ENCODE peak calls at places on chromosomes 5 and 9, in seven cellular contexts. One of them, this sample, is unnamed.

GRCh38 chr9:132869266-132869665 is 8.8 kb downstream of the AK8 start:
- DNase-seq in mesendoderm: no peak
- DNase-seq in IMR-90: no peak
- DNase-seq in H1: no peak
- DNase-seq in mesenchymal stem cell: no peak
- DNase-seq in H9: no peak
- DNase-seq in neuronal stem cell: no peak
- DNase-seq in this sample: no peak

GRCh38 chr9:114883709-114884108 is 46.7 kb downstream of the TNFSF8 start:
- DNase-seq in mesenchymal stem cell: no peak
- DNase-seq in H9: no peak
- DNase-seq in neuronal stem cell: no peak
- DNase-seq in H1: no peak
- DNase-seq in mesendoderm: no peak
- DNase-seq in IMR-90: no peak
- DNase-seq in this sample: no peak

GRCh38 chr9:14238518-14238917 is 75.4 kb downstream of the NFIB start:
- DNase-seq in IMR-90: peak
- DNase-seq in mesenchymal stem cell: peak
- DNase-seq in H9: peak
- DNase-seq in H1: no peak
- DNase-seq in mesendoderm: peak
- DNase-seq in neuronal stem cell: peak
- DNase-seq in this sample: peak

GRCh38 chr5:172798422-172799215 is 27.6 kb upstream of the DUSP1 start:
- DNase-seq in H1: no peak
- DNase-seq in neuronal stem cell: no peak
- DNase-seq in mesendoderm: no peak
- DNase-seq in mesenchymal stem cell: peak
- DNase-seq in IMR-90: peak
- DNase-seq in H9: no peak
- DNase-seq in this sample: no peak

GRCh38 chr5:133145436-133146143 is 93.8 kb downstream of the HSPA4 start:
- DNase-seq in H9: no peak
- DNase-seq in neuronal stem cell: no peak
- DNase-seq in mesenchymal stem cell: no peak
- DNase-seq in mesendoderm: no peak
- DNase-seq in IMR-90: no peak
- DNase-seq in H1: no peak
- DNase-seq in this sample: no peak

GRCh38 chr5:96565843-96566242 is 96.3 kb upstream of the CAST start:
- DNase-seq in mesendoderm: peak
- DNase-seq in H1: no peak
- DNase-seq in H9: no peak
- DNase-seq in IMR-90: peak
- DNase-seq in neuronal stem cell: no peak
- DNase-seq in mesenchymal stem cell: peak
- DNase-seq in this sample: no peak

GRCh38 chr5:777756-778161 is 6.8 kb downstream of the ZDHHC11B start:
- DNase-seq in mesenchymal stem cell: no peak
- DNase-seq in IMR-90: no peak
- DNase-seq in H1: no peak
- DNase-seq in mesendoderm: no peak
- DNase-seq in H9: peak
- DNase-seq in neuronal stem cell: no peak
- DNase-seq in this sample: no peak

GRCh38 chr5:39765381-39765780 is 340.6 kb upstream of the DAB2 start:
- DNase-seq in IMR-90: peak
- DNase-seq in mesenchymal stem cell: peak
- DNase-seq in neuronal stem cell: no peak
- DNase-seq in H9: no peak
- DNase-seq in mesendoderm: no peak
- DNase-seq in H1: no peak
- DNase-seq in this sample: no peak

GRCh38 chr5:17302590-17302989 is 85.2 kb downstream of the BASP1 start:
- DNase-seq in H1: no peak
- DNase-seq in IMR-90: no peak
- DNase-seq in neuronal stem cell: no peak
- DNase-seq in mesenchymal stem cell: peak
- DNase-seq in H9: no peak
- DNase-seq in mesendoderm: no peak
- DNase-seq in this sample: peak

GRCh38 chr9:95477441-95477840 is 39.3 kb downstream of the PTCH1 start:
- DNase-seq in H9: no peak
- DNase-seq in mesenchymal stem cell: no peak
- DNase-seq in H1: no peak
- DNase-seq in mesendoderm: no peak
- DNase-seq in neuronal stem cell: no peak
- DNase-seq in IMR-90: no peak
- DNase-seq in this sample: no peak

GRCh38 chr9:19922476-19923118 is 133.8 kb upstream of the SLC24A2 start:
- DNase-seq in H9: peak
- DNase-seq in neuronal stem cell: peak
- DNase-seq in H1: peak
- DNase-seq in mesendoderm: peak
- DNase-seq in IMR-90: peak
- DNase-seq in mesenchymal stem cell: peak
- DNase-seq in this sample: peak

GRCh38 chr5:157215826-157216167 is 35.2 kb downstream of the ITK start:
- DNase-seq in mesenchymal stem cell: no peak
- DNase-seq in neuronal stem cell: no peak
- DNase-seq in IMR-90: no peak
- DNase-seq in H1: no peak
- DNase-seq in mesendoderm: peak
- DNase-seq in H9: no peak
- DNase-seq in this sample: no peak

GRCh38 chr9:137569609-137570203 is 9.0 kb downstream of the DPH7 start:
- DNase-seq in H1: no peak
- DNase-seq in mesenchymal stem cell: no peak
- DNase-seq in H9: no peak
- DNase-seq in IMR-90: no peak
- DNase-seq in mesendoderm: no peak
- DNase-seq in neuronal stem cell: no peak
- DNase-seq in this sample: no peak

GRCh38 chr5:116035123-116035522 is 2.9 kb downstream of the ARL14EPL start:
- DNase-seq in mesendoderm: no peak
- DNase-seq in neuronal stem cell: no peak
- DNase-seq in H9: no peak
- DNase-seq in mesenchymal stem cell: no peak
- DNase-seq in IMR-90: no peak
- DNase-seq in H1: no peak
- DNase-seq in this sample: no peak

GRCh38 chr5:139709587-139710369 is 61.6 kb downstream of the CXXC5 start:
- DNase-seq in neuronal stem cell: peak
- DNase-seq in mesendoderm: peak
- DNase-seq in H1: no peak
- DNase-seq in IMR-90: no peak
- DNase-seq in H9: peak
- DNase-seq in mesenchymal stem cell: peak
- DNase-seq in this sample: no peak

GRCh38 chr5:84487963-84488362 is 103.3 kb upstream of the EDIL3 start:
- DNase-seq in mesendoderm: no peak
- DNase-seq in neuronal stem cell: no peak
- DNase-seq in H9: no peak
- DNase-seq in H1: no peak
- DNase-seq in mesenchymal stem cell: peak
- DNase-seq in IMR-90: peak
- DNase-seq in this sample: peak

DNA sequence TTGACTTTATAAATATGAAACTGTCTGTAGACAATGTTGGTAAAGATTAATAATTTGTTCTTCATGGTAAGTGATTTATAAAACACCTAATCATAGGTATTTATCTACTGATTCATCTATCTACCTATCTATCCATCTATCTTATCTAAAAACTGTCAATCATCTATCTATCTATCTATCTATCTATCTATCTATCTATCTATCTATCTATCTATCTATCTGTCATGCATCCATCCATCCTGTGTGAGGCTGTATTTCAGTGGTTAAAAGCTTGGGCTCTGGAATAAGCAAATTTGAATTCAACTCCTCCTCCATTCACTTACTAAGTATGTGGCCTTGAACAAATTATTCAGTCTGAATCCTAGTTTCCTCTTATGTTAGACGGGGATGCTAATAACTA is 161.9 kb upstream of the GNA14 start:
- DNase-seq in H1: no peak
- DNase-seq in IMR-90: no peak
- DNase-seq in mesendoderm: no peak
- DNase-seq in H9: no peak
- DNase-seq in neuronal stem cell: no peak
- DNase-seq in mesenchymal stem cell: no peak
- DNase-seq in this sample: no peak
- H3K23ac ChIP-seq in H1: no peak
- H3K23ac ChIP-seq in IMR-90: no peak
- H3K23ac ChIP-seq in mesendoderm: no peak
- H3K23ac ChIP-seq in H9: no peak
- H3K23ac ChIP-seq in neuronal stem cell: no peak
- H3K23ac ChIP-seq in mesenchymal stem cell: no peak
- H3K23ac ChIP-seq in this sample: no peak

DNA sequence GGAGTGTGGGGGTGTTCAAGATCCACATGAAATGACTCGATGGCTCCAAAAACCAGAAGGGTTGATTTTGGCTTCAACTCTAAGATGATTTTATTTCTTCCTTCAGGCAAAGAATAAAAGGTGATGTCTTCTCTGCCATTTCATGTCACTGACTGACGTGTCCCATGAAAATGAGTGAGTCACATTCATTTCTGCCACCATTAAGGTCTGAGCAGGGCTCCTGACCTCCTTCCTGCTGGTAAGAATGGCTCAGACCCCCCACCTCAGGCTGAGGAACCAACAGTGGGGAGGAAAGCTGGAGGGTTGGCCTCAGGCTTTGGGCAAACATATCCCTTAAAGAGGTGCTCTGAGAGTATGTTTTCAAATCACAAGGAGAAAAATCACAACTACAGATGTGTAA is 53.9 kb upstream of the ZNF354A start:
- DNase-seq in neuronal stem cell: no peak
- DNase-seq in mesendoderm: no peak
- DNase-seq in H9: no peak
- DNase-seq in mesenchymal stem cell: no peak
- DNase-seq in H1: no peak
- DNase-seq in IMR-90: no peak
- DNase-seq in this sample: no peak
- H3K4ac ChIP-seq in neuronal stem cell: no peak
- H3K4ac ChIP-seq in mesendoderm: no peak
- H3K4ac ChIP-seq in H9: no peak
- H3K4ac ChIP-seq in mesenchymal stem cell: no peak
- H3K4ac ChIP-seq in H1: no peak
- H3K4ac ChIP-seq in IMR-90: no peak
- H3K4ac ChIP-seq in this sample: no peak

DNA sequence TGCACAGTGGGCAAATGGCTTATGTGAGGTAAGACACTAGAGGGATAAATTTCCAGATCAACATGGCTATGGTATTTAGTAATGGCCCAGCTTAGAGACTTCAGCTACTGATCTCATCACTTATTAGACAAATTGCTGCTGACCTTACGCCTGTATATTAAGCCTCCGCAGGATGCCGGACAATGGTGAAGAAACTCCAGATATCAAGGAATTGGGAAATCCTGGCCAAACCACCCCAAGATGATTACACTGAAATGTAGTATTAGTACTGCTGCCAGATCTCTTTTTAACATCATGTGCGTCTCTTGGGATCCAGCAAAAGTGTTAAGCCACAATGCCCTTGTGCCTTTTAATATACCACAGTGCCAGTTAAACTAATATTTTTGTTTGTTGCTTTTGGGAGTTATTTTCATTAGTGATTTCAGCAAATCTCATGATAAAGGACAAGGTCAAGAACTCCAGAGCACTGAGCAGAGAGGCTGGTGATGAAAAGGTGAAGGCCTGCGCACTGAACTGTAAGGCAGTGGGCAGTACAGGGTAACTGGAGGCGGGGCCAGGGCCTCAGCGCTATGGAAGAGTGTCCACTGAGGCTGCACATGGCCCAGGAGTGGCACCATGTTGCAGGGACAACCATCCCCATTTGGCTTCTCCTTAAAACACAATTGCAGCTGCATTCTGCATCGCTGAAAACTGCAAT is 32.5 kb downstream of the TSTD2 start:
- DNase-seq in IMR-90: no peak
- DNase-seq in H9: no peak
- DNase-seq in neuronal stem cell: no peak
- DNase-seq in H1: no peak
- DNase-seq in mesendoderm: no peak
- DNase-seq in mesenchymal stem cell: no peak
- DNase-seq in this sample: no peak
- H3K23ac ChIP-seq in IMR-90: no peak
- H3K23ac ChIP-seq in H9: no peak
- H3K23ac ChIP-seq in neuronal stem cell: no peak
- H3K23ac ChIP-seq in H1: no peak
- H3K23ac ChIP-seq in mesendoderm: no peak
- H3K23ac ChIP-seq in mesenchymal stem cell: no peak
- H3K23ac ChIP-seq in this sample: no peak

GRCh38 chr9:129334744-129335080 is 156.7 kb upstream of the IER5L start:
- DNase-seq in neuronal stem cell: no peak
- DNase-seq in H9: no peak
- DNase-seq in mesendoderm: no peak
- DNase-seq in mesenchymal stem cell: no peak
- DNase-seq in H1: no peak
- DNase-seq in IMR-90: no peak
- DNase-seq in this sample: peak
- H3K4ac ChIP-seq in neuronal stem cell: peak
- H3K4ac ChIP-seq in H9: no peak
- H3K4ac ChIP-seq in mesendoderm: peak
- H3K4ac ChIP-seq in mesenchymal stem cell: peak
- H3K4ac ChIP-seq in H1: peak
- H3K4ac ChIP-seq in IMR-90: peak
- H3K4ac ChIP-seq in this sample: peak

GRCh38 chr5:54186912-54187445 is 123.4 kb downstream of the ARL15 start:
- DNase-seq in H9: peak
- DNase-seq in mesenchymal stem cell: no peak
- DNase-seq in neuronal stem cell: no peak
- DNase-seq in IMR-90: no peak
- DNase-seq in mesendoderm: peak
- DNase-seq in H1: no peak
- DNase-seq in this sample: no peak
- H3K23ac ChIP-seq in H9: no peak
- H3K23ac ChIP-seq in mesenchymal stem cell: no peak
- H3K23ac ChIP-seq in neuronal stem cell: no peak
- H3K23ac ChIP-seq in IMR-90: no peak
- H3K23ac ChIP-seq in mesendoderm: no peak
- H3K23ac ChIP-seq in H1: no peak
- H3K23ac ChIP-seq in this sample: no peak

This sample was measured in trophoblast cell.